ENCODE peak calls at places on chromosomes 3 and 15, in four cellular contexts. L, D, J and U are unnamed samples.

GRCh38 chr3:156635973-156636372 is 38.4 kb upstream of the TIPARP start:
- DNase-seq in D (peak), J (no peak), L (no peak), U (no peak)

GRCh38 chr3:124576565-124577493 is 153.4 kb upstream of the UMPS start:
- DNase-seq in J (no peak), L (no peak), D (no peak), U (no peak)

GRCh38 chr3:189334064-189334920 is 162.5 kb downstream of the TPRG1 start:
- DNase-seq in L (no peak), D (no peak), J (no peak), U (peak)

GRCh38 chr3:141462176-141462859 is 24.5 kb upstream of the RASA2 start:
- DNase-seq in L (no peak), D (no peak), J (peak), U (no peak)

GRCh38 chr3:42702982-42703694 is 540 bp upstream of the HHATL start:
- DNase-seq in J (no peak), D (no peak), L (peak), U (no peak)

GRCh38 chr3:1118074-1118473 is 25.2 kb downstream of the CNTN6 start:
- DNase-seq in J (no peak), D (peak), L (no peak), U (peak)

GRCh38 chr3:99317196-99317595 is 321.2 kb upstream of the COL8A1 start:
- DNase-seq in L (no peak), J (no peak), D (no peak), U (no peak)

GRCh38 chr3:161224786-161225185 is 3.7 kb downstream of the NMD3 start:
- DNase-seq in D (no peak), J (no peak), L (no peak), U (no peak)

GRCh38 chr15:93983501-93983900 is 247.9 kb upstream of the MCTP2 start:
- DNase-seq in L (no peak), D (no peak), J (no peak), U (no peak)

GRCh38 chr3:157136647-157137387 is 23.1 kb downstream of the CCNL1 start:
- DNase-seq in J (no peak), D (peak), L (no peak), U (peak)

GRCh38 chr15:39497759-39498565 is 82.9 kb upstream of the THBS1 start:
- DNase-seq in L (no peak), D (no peak), J (no peak), U (no peak)

GRCh38 chr3:65425880-65426279 is 612.8 kb downstream of the MAGI1 start:
- DNase-seq in L (no peak), J (peak), D (peak), U (peak)

GRCh38 chr3:101533603-101533968 is 20.6 kb upstream of the SENP7 start:
- DNase-seq in L (no peak), J (no peak), D (no peak), U (no peak)

GRCh38 chr3:31407665-31408064 is 125.1 kb upstream of the STT3B start:
- DNase-seq in J (no peak), D (peak), L (no peak), U (no peak)

GRCh38 chr15:75646944-75647364 is 758 bp upstream of the SNX33 start:
- DNase-seq in L (no peak), D (no peak), J (peak), U (peak)

GRCh38 chr15:75123395-75123794 is 78.3 kb upstream of the C15orf39 start:
- DNase-seq in D (no peak), L (no peak), J (no peak), U (peak)

DNA sequence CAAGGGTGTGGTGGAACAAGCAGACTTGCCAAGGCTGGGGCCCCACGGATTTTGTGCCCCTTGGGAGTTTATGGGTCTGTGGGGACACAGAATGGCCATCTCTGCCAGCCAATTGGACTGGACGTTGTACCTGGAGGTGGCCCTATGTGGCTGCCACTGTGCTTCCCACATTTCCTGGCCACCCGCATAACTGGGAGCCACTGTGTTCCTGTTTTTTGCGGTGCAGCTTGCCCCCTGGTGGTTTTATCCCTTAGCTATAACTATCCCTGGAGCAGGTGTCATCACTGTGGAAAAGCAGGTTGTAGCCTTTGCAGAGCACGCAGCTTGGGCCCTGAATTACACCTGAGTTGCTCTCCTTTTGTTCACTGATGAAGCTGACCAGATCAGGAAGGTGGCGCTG is 306.3 kb downstream of the ZPLD1 start:
- DNase-seq in J (peak), L (no peak), D (no peak), U (peak)
- TF ChIP-seq CTCF in J (peak), L (no peak), D (no peak), U (peak)

DNA sequence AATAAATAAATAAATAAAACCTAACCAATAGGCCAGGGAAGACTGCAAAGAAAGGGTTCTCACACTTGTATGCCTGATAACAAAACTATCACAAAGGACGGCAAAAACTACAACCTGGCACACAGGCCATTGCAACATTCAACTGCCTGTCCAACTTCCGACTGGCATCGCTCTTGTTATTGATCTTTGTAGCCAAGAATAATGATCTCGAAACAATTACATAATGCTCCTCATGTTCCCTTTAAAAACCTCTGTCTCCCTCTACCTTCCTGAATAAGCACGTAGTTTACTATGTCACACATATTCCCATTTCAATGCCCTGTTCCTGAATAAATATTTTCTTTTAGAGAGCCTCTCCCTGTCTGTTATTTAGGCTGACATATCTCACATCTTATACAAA is 74.3 kb downstream of the B3GNT5 start:
- DNase-seq in J (no peak), D (no peak), L (no peak), U (peak)
- TF ChIP-seq CTCF in J (peak), D (no peak), L (no peak), U (no peak)

GRCh38 chr15:71069693-71070092 is 45.6 kb upstream of the THSD4 start:
- DNase-seq in L (no peak), J (no peak), D (no peak), U (no peak)
- TF ChIP-seq CTCF in L (no peak), J (no peak), D (no peak), U (no peak)

GRCh38 chr15:23881299-23881698 is 194.2 kb upstream of the NDN start:
- DNase-seq in J (no peak), L (no peak), D (no peak), U (no peak)

DNA sequence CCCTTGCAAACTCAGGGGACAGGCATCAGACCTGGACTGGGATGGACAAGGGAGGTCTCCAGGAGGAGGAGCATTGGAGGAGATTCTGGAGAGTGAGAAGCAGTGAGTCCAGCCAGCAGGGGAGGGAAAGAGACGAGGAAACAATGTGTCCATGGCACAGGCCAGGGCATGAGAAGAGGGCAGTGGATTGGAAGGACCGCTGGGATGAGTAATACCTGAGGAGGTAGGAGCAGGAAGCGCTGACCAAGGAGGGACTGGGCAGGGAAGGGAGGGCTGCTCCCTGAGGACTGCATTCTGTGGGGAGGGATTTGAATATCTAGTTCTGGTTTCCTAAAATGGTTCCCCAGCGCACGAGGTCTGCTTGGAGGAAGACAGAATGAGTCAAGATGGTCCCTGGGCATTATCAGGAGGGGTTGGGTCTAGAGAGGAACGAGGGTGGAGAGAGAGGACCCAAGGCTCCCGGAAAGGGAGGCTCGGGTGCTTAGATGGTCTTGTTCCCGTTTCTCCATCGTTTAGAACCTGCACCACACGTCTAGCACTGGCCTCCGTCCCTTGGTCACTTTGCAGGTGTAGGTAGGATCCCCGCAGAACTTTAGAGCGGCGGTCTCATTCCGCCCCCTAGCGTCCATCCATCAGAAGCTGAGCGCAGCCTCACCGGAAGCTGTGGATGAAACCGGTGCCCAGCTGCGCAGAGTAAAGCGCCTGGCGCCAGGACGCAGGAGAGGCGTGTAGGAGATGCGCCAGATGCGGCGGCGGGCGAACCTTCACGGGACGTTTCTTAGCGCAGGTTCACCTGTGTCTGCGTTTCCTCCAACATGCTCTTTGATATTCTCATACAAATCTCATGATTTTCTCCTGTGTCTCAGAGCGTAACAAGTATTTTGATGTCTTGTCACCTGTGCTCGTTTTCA is 190.7 kb upstream of the NDN start:
- DNase-seq in D (peak), J (peak), L (no peak), U (no peak)
- TF ChIP-seq CTCF in D (peak), J (peak), L (no peak), U (no peak)